ENCODE peak calls at places on chromosome 14, in five cellular contexts. T, R, Y, E and Z are unnamed samples.

GRCh38 chr14:39228044-39228443 is 5.7 kb upstream of the MIA2 start:
- DNase-seq in T (no peak), R (no peak), Y (no peak), E (no peak), Z (no peak)

GRCh38 chr14:94998702-94999101 is 158.6 kb downstream of the DICER1 start:
- DNase-seq in T (no peak), R (peak; percentile 82), Y (no peak), E (no peak), Z (no peak)

GRCh38 chr14:68781161-68782021 is 11.5 kb downstream of the ZFP36L1 start:
- DNase-seq in T (peak; percentile 49), R (no peak), Y (no peak), E (peak; percentile 68), Z (peak; percentile 79)

GRCh38 chr14:98984719-98985041 is 287.3 kb downstream of the BCL11B start:
- DNase-seq in T (no peak), R (peak; percentile 92), Y (no peak), E (no peak), Z (peak; percentile 57)

GRCh38 chr14:93984987-93985410 is 8.6 kb upstream of the ASB2 start:
- DNase-seq in T (peak; percentile 54), R (no peak), Y (peak; percentile 91), E (peak; percentile 80), Z (no peak)

GRCh38 chr14:105015905-105016304 is 5.0 kb downstream of the CDCA4 start:
- DNase-seq in T (no peak), R (no peak), Y (no peak), E (no peak), Z (no peak)

GRCh38 chr14:53183611-53184010 is 30.5 kb upstream of the DDHD1 start:
- DNase-seq in T (no peak), R (no peak), Y (no peak), E (no peak), Z (no peak)

GRCh38 chr14:58563981-58564380 is 73.8 kb upstream of the DACT1 start:
- DNase-seq in T (no peak), R (no peak), Y (no peak), E (no peak), Z (no peak)

GRCh38 chr14:69355955-69356321 is 42.2 kb downstream of the ERH start:
- DNase-seq in T (no peak), R (no peak), Y (peak; percentile 78), E (peak; percentile 81), Z (no peak)

GRCh38 chr14:38944691-38945090 is 158.3 kb downstream of the SEC23A start:
- DNase-seq in T (no peak), R (no peak), Y (no peak), E (no peak), Z (no peak)

GRCh38 chr14:69093551-69094421 is 59.1 kb downstream of the DCAF5 start:
- DNase-seq in T (no peak), R (peak; percentile 68), Y (peak; percentile 61), E (no peak), Z (no peak)

GRCh38 chr14:63993992-63994391 is 141.2 kb downstream of the SYNE2 start:
- DNase-seq in T (no peak), R (no peak), Y (no peak), E (no peak), Z (no peak)

GRCh38 chr14:73741386-73741875 is 27.2 kb upstream of the PNMA1 start:
- DNase-seq in T (peak; percentile 56), R (no peak), Y (peak; percentile 66), E (peak; percentile 90), Z (peak; percentile 87)

GRCh38 chr14:103878180-103878579 is 30.8 kb upstream of the PPP1R13B start:
- DNase-seq in T (no peak), R (no peak), Y (no peak), E (no peak), Z (no peak)
- H3K4me1 ChIP-seq in T (peaks cover 35% of the 10 kb centered on the region), R (peaks cover 39% of the 10 kb centered on the region), Y (peaks cover 3% of the 10 kb centered on the region), E (peaks cover 35% of the 10 kb centered on the region), Z (peaks cover 8% of the 10 kb centered on the region)

GRCh38 chr14:24296341-24297157 is 3.0 kb downstream of the DHRS1 start:
- DNase-seq in T (peak; percentile 74), R (no peak), Y (peak; percentile 97), E (peak; percentile 73), Z (peak; percentile 83)
- TF ChIP-seq POLR2A in T (no peak), R (no peak), Y (peak; percentile 56), E (no peak), Z (no peak)

DNA sequence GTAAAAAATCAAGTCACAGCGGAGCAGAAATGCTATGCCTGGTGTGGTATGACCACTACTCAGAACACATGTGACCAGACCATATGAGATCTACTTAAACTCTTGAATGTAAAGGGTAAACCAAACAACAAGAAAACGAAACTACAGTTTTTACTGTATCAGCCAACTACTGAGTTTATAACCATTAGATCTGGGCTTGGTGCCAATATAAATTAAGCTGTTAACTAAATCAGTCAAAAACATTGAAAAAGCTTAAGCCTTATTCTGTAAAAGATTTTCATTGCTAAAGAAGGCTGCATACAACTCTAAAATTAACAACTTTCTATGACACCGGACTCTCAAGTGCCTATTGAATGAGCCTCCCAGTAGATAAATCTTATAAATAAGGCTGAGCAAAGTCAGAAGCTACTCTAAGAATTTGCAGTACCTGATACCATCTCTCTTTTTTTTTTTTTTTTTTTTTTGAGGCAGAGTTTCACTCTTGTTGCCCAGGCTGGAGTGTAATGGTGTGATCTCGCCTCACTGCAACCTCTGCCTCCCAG is 35.4 kb downstream of the SPTLC2 start:
- DNase-seq in T (no peak), R (no peak), Y (peak; percentile 89), E (no peak), Z (no peak)
- H3K27ac ChIP-seq in T (no peak overlapping the region), R (no peak overlapping the region), Y (peak overlapping the region; percentile 79), E (no peak overlapping the region), Z (peak overlapping the region; percentile 25)

GRCh38 chr14:91325211-91325610 is 80.7 kb upstream of the GPR68 start:
- DNase-seq in T (no peak), R (no peak), Y (no peak), E (no peak), Z (no peak)
- H3K4me1 ChIP-seq in T (peaks cover 10% of the 10 kb centered on the region), R (peaks cover 23% of the 10 kb centered on the region), Y (no peaks in the 10 kb centered on the region), E (no peaks in the 10 kb centered on the region), Z (peaks cover 14% of the 10 kb centered on the region)

DNA sequence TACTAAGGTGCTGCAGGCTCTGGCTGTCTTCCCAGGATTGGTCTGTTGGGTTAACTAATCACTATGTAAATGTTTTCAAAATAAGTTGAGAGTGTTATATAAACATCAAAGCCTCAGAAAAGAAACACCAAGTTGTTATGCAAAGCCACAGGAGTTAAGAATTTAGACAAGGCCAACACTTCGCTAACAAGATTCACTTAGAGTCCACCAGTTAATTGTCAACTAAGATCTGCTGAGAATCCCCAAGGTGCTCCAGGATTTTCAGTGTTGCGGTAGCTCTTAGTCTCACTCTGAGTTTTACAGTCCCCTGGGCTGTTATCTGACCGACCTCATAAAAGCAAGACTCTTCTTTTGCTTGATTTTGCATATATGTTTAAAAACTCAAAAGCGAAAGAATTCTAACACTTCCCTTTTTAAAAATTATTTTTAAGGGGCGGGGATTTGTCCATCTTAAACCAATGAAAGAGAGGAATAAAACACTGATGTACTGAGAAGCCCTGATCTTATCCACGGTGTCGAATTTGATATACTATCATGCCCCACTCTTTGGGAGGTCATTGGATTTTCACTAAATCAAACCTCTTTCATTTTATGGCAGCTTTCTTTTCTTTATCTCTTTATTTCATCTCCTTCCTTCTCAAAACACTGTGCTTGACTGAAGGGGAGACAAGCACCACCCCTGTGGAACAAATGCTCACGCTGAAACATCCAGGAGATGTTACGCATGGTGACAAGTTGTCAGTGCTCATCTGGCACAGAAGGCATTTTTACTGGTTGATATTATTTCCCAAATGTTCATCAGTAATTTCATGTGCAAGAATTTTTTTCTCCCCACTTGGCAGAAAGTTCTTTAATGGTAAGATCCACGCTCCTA is 7.0 kb downstream of the NIN start:
- DNase-seq in T (no peak), R (peak; percentile 24), Y (no peak), E (no peak), Z (no peak)
- TF ChIP-seq POLR2A in T (no peak), R (no peak), Y (no peak), E (no peak), Z (no peak)

GRCh38 chr14:103697601-103698379 is 17.5 kb downstream of the XRCC3 start:
- DNase-seq in T (no peak), R (no peak), Y (no peak), E (no peak), Z (no peak)

GRCh38 chr14:103697196-103697595 is 18.1 kb downstream of the XRCC3 start:
- DNase-seq in T (no peak), R (no peak), Y (no peak), E (no peak), Z (no peak)

GRCh38 chr14:103699261-103699661 is 16.0 kb downstream of the XRCC3 start:
- DNase-seq in T (no peak), R (no peak), Y (no peak), E (no peak), Z (no peak)

GRCh38 chr14:103699901-103700752 is 15.1 kb downstream of the XRCC3 start:
- DNase-seq in T (no peak), R (no peak), Y (no peak), E (no peak), Z (no peak)

GRCh38 chr14:103698380-103699260 is 16.6 kb downstream of the XRCC3 start:
- DNase-seq in T (no peak), R (no peak), Y (no peak), E (no peak), Z (peak; percentile 76)
- H3K27ac ChIP-seq in T (no peak overlapping the region), R (peak overlapping the region; percentile 82), Y (no peak overlapping the region), E (peak overlapping the region; percentile 81), Z (no peak overlapping the region)